ENCODE peak calls at places on chromosomes 5 and 9, in ten cellular contexts. E is CD8-positive, alpha-beta memory T cell; X is Kasumi-1; T is activated naive CD4-positive, alpha-beta T cell treated with anti-CD3 and anti-CD28 coated beads for 36 hours; S is activated CD8-positive, alpha-beta memory T cell treated with anti-CD3 and anti-CD28 coated beads, Interleukin-2, amount 10 ng/mL, durations not matched to agents 7 days and 5 days; R is SK-N-DZ; B is iris pigment epithelial cell; K is stomach; L is ureter; D is activated naive CD8-positive, alpha-beta T cell treated with anti-CD3 and anti-CD28 coated beads, Interleukin-2, amount 50 U/mL, for 24 hours. C is an unnamed sample.
A peak's percentile ranks its signal among the peaks of the same experiment; 100 is the strongest.

GRCh38 chr9:134136117-134136996 is 475 bp downstream of the WDR5 start:
- DNase-seq in E (peak; percentile 10), X (no peak), T (peak; percentile 26), S (peak; percentile 48), R (no peak), B (peak; percentile 36), K (no peak), L (no peak), D (peak; percentile 15), C (no peak)

GRCh38 chr5:39624268-39624886 is 199.6 kb upstream of the DAB2 start:
- DNase-seq in E (no peak), X (no peak), T (no peak), S (no peak), R (no peak), B (peak; percentile 73), K (peak; percentile 47), L (peak; percentile 70), D (no peak), C (no peak)

GRCh38 chr5:66713998-66714397 is 117.8 kb downstream of the MAST4 start:
- DNase-seq in E (no peak), X (no peak), T (no peak), S (peak; percentile 52), R (no peak), B (peak; percentile 53), K (no peak), L (no peak), D (no peak), C (no peak)

GRCh38 chr5:14806452-14806851 is 65.1 kb downstream of the ANKH start:
- DNase-seq in E (no peak), X (no peak), T (no peak), S (no peak), R (no peak), B (peak; percentile 92), K (no peak), L (peak; percentile 62), D (no peak), C (no peak)

GRCh38 chr5:59597690-59598546 is 295.6 kb downstream of the PDE4D start:
- DNase-seq in E (no peak), X (no peak), T (no peak), S (no peak), R (no peak), B (no peak), K (no peak), L (no peak), D (no peak), C (no peak)

GRCh38 chr5:180802325-180803180 is at the start of gene MGAT1:
- DNase-seq in E (peak; percentile 69), X (peak; percentile 76), T (peak; percentile 78), S (peak; percentile 82), R (peak; percentile 49), B (peak; percentile 84), K (peak; percentile 86), L (peak; percentile 93), D (peak; percentile 86), C (peak; percentile 95)

GRCh38 chr9:98627291-98627690 is 81.4 kb downstream of the GABBR2 start:
- DNase-seq in E (no peak), X (no peak), T (no peak), S (no peak), R (no peak), B (peak; percentile 53), K (no peak), L (no peak), D (no peak), C (no peak)

GRCh38 chr9:82781965-82782392 is 281.0 kb downstream of the RASEF start:
- DNase-seq in E (no peak), X (no peak), T (no peak), S (no peak), R (no peak), B (no peak), K (no peak), L (no peak), D (no peak), C (no peak)

GRCh38 chr5:130978475-130978874 is 186.6 kb downstream of the HINT1 start:
- DNase-seq in E (no peak), X (no peak), T (no peak), S (no peak), R (no peak), B (peak; percentile 43), K (no peak), L (no peak), D (no peak), C (no peak)

GRCh38 chr5:159639590-159639989 is 276.7 kb upstream of the ADRA1B start:
- DNase-seq in E (no peak), X (no peak), T (no peak), S (no peak), R (no peak), B (no peak), K (no peak), L (no peak), D (no peak), C (no peak)

GRCh38 chr9:123174887-123175518 is 93.4 kb downstream of the STRBP start:
- DNase-seq in E (no peak), X (no peak), T (no peak), S (no peak), R (no peak), B (no peak), K (no peak), L (no peak), D (no peak), C (no peak)

GRCh38 chr9:95450171-95451107 is 66.3 kb downstream of the PTCH1 start:
- DNase-seq in E (no peak), X (no peak), T (no peak), S (no peak), R (no peak), B (no peak), K (no peak), L (no peak), D (no peak), C (no peak)

GRCh38 chr9:278651-279050 is 64.0 kb downstream of the DOCK8 start:
- DNase-seq in E (peak; percentile 47), X (no peak), T (peak; percentile 78), S (peak; percentile 89), R (no peak), B (no peak), K (peak; percentile 27), L (no peak), D (peak; percentile 46), C (no peak)

GRCh38 chr5:52705720-52706119 is 82.0 kb upstream of the ITGA1 start:
- DNase-seq in E (no peak), X (peak; percentile 37), T (no peak), S (no peak), R (no peak), B (peak; percentile 35), K (no peak), L (no peak), D (no peak), C (no peak)

GRCh38 chr5:60340965-60341471 is 358.9 kb downstream of the DEPDC1B start:
- DNase-seq in E (no peak), X (no peak), T (no peak), S (no peak), R (no peak), B (peak; percentile 9), K (no peak), L (no peak), D (no peak), C (no peak)

GRCh38 chr9:133990366-133991210 is 1.5 kb downstream of the VAV2 start:
- DNase-seq in E (no peak), X (no peak), T (no peak), S (no peak), R (no peak), B (peak; percentile 72), K (peak; percentile 62), L (peak; percentile 65), D (no peak), C (peak; percentile 85)

GRCh38 chr5:155049569-155050383 is 36.2 kb downstream of the KIF4B start:
- DNase-seq in E (no peak), X (peak; percentile 14), T (no peak), S (no peak), R (no peak), B (peak; percentile 26), K (no peak), L (no peak), D (no peak), C (no peak)

GRCh38 chr5:82334856-82335255 is 56.7 kb upstream of the RPS23 start:
- DNase-seq in E (no peak), X (no peak), T (no peak), S (no peak), R (no peak), B (peak; percentile 92), K (no peak), L (no peak), D (no peak), C (no peak)

GRCh38 chr5:78483809-78484521 is 123.5 kb downstream of the SCAMP1 start:
- DNase-seq in E (no peak), X (peak; percentile 99), T (no peak), S (no peak), R (no peak), B (peak; percentile 90), K (no peak), L (no peak), D (no peak), C (no peak)

GRCh38 chr5:143501176-143501840 is 97.8 kb upstream of the NR3C1 start:
- DNase-seq in E (no peak), X (no peak), T (no peak), S (no peak), R (no peak), B (no peak), K (no peak), L (no peak), D (no peak), C (no peak)